ENCODE peak calls at places on chromosomes 7 and 10, in five cellular contexts. One of them, this sample, is unnamed.

GRCh38 chr10:69657866-69658265 is 27.8 kb downstream of the FAM241B start:
- DNase-seq in A549: no peak
- DNase-seq in iPS DF 6.9: no peak
- DNase-seq in left ventricle myocardium inferior: no peak
- DNase-seq in upper lobe of left lung: no peak
- DNase-seq in this sample: no peak

GRCh38 chr10:13528875-13529713 is at the start of gene BEND7:
- DNase-seq in upper lobe of left lung: peak
- DNase-seq in left ventricle myocardium inferior: peak
- DNase-seq in iPS DF 6.9: no peak
- DNase-seq in A549: peak
- DNase-seq in this sample: no peak

GRCh38 chr10:23158370-23158769 is 33.7 kb upstream of the PTF1A start:
- DNase-seq in upper lobe of left lung: no peak
- DNase-seq in A549: peak
- DNase-seq in iPS DF 6.9: no peak
- DNase-seq in left ventricle myocardium inferior: no peak
- DNase-seq in this sample: peak

GRCh38 chr7:30331338-30331737 is 46.9 kb downstream of the ZNRF2 start:
- DNase-seq in left ventricle myocardium inferior: no peak
- DNase-seq in upper lobe of left lung: no peak
- DNase-seq in iPS DF 6.9: no peak
- DNase-seq in A549: no peak
- DNase-seq in this sample: no peak

GRCh38 chr7:157558875-157559595 is 222.2 kb downstream of the DNAJB6 start:
- DNase-seq in upper lobe of left lung: no peak
- DNase-seq in A549: no peak
- DNase-seq in iPS DF 6.9: no peak
- DNase-seq in left ventricle myocardium inferior: no peak
- DNase-seq in this sample: no peak

GRCh38 chr7:27235387-27236052 is 7.1 kb upstream of the EVX1 start:
- DNase-seq in iPS DF 6.9: no peak
- DNase-seq in A549: peak
- DNase-seq in upper lobe of left lung: peak
- DNase-seq in left ventricle myocardium inferior: peak
- DNase-seq in this sample: no peak

GRCh38 chr10:124279298-124279697 is 139.4 kb downstream of the OAT start:
- DNase-seq in A549: no peak
- DNase-seq in left ventricle myocardium inferior: no peak
- DNase-seq in upper lobe of left lung: no peak
- DNase-seq in iPS DF 6.9: no peak
- DNase-seq in this sample: no peak

GRCh38 chr10:102785818-102786217 is 42.1 kb downstream of the WBP1L start:
- DNase-seq in iPS DF 6.9: no peak
- DNase-seq in A549: no peak
- DNase-seq in upper lobe of left lung: no peak
- DNase-seq in left ventricle myocardium inferior: no peak
- DNase-seq in this sample: no peak

GRCh38 chr10:47023237-47024045 is 112.2 kb downstream of the PTPN20 start:
- DNase-seq in upper lobe of left lung: no peak
- DNase-seq in A549: no peak
- DNase-seq in iPS DF 6.9: no peak
- DNase-seq in left ventricle myocardium inferior: no peak
- DNase-seq in this sample: no peak

GRCh38 chr10:133131053-133131452 is 29.0 kb upstream of the KNDC1 start:
- DNase-seq in A549: no peak
- DNase-seq in left ventricle myocardium inferior: no peak
- DNase-seq in iPS DF 6.9: no peak
- DNase-seq in upper lobe of left lung: peak
- DNase-seq in this sample: no peak

GRCh38 chr7:1262441-1262840 is 29.8 kb downstream of the UNCX start:
- DNase-seq in upper lobe of left lung: no peak
- DNase-seq in left ventricle myocardium inferior: no peak
- DNase-seq in A549: no peak
- DNase-seq in iPS DF 6.9: no peak
- DNase-seq in this sample: no peak

GRCh38 chr7:961546-962400 is 7.3 kb upstream of the ADAP1 start:
- DNase-seq in iPS DF 6.9: no peak
- DNase-seq in upper lobe of left lung: peak
- DNase-seq in A549: no peak
- DNase-seq in left ventricle myocardium inferior: peak
- DNase-seq in this sample: no peak

GRCh38 chr10:98088186-98088971 is 46.1 kb upstream of the R3HCC1L start:
- DNase-seq in iPS DF 6.9: no peak
- DNase-seq in left ventricle myocardium inferior: peak
- DNase-seq in upper lobe of left lung: no peak
- DNase-seq in A549: no peak
- DNase-seq in this sample: no peak

GRCh38 chr7:70426249-70426880 is 705.6 kb upstream of the GALNT17 start:
- DNase-seq in upper lobe of left lung: no peak
- DNase-seq in iPS DF 6.9: no peak
- DNase-seq in left ventricle myocardium inferior: no peak
- DNase-seq in A549: no peak
- DNase-seq in this sample: no peak

GRCh38 chr7:143018931-143019330 is 8.0 kb downstream of the OR9A2 start:
- DNase-seq in iPS DF 6.9: no peak
- DNase-seq in upper lobe of left lung: no peak
- DNase-seq in left ventricle myocardium inferior: no peak
- DNase-seq in A549: no peak
- DNase-seq in this sample: no peak

GRCh38 chr7:50641442-50642405 is 76.5 kb upstream of the DDC start:
- DNase-seq in iPS DF 6.9: no peak
- DNase-seq in left ventricle myocardium inferior: no peak
- DNase-seq in upper lobe of left lung: no peak
- DNase-seq in A549: no peak
- DNase-seq in this sample: no peak

GRCh38 chr10:60963441-60964256 is 19.7 kb upstream of the RHOBTB1 start:
- DNase-seq in upper lobe of left lung: no peak
- DNase-seq in left ventricle myocardium inferior: no peak
- DNase-seq in iPS DF 6.9: no peak
- DNase-seq in A549: no peak
- DNase-seq in this sample: no peak

This sample was measured in CMK.